ENCODE peak calls at places on chromosomes 4 and X, in nine cellular contexts. J, K, N, I, A, C, R, S and G are unnamed samples.

GRCh38 chr4:38157592-38157991 is 197.4 kb downstream of the PTTG2 start:
- DNase-seq in J (peak; percentile 61), K (no peak), N (no peak), I (no peak), A (no peak), C (no peak), R (no peak), S (no peak), G (no peak)

GRCh38 chr4:29390921-29391320 is 1329.2 kb upstream of the PCDH7 start:
- DNase-seq in J (no peak), K (no peak), N (no peak), I (no peak), A (no peak), C (no peak), R (no peak), S (no peak), G (no peak)

GRCh38 chr4:59571805-59572430 is 1628.2 kb upstream of the ADGRL3 start:
- DNase-seq in J (no peak), K (no peak), N (no peak), I (no peak), A (no peak), C (no peak), R (no peak), S (no peak), G (no peak)

GRCh38 chr4:53490965-53491622 is 100.2 kb downstream of the LNX1 start:
- DNase-seq in J (peak; percentile 41), K (no peak), N (no peak), I (no peak), A (no peak), C (no peak), R (no peak), S (no peak), G (no peak)

GRCh38 chr4:110412354-110412753 is 63.6 kb upstream of the ENPEP start:
- DNase-seq in J (no peak), K (no peak), N (no peak), I (no peak), A (no peak), C (no peak), R (no peak), S (no peak), G (no peak)

GRCh38 chr4:5220028-5220427 is 168.7 kb downstream of the STK32B start:
- DNase-seq in J (no peak), K (no peak), N (no peak), I (no peak), A (peak; percentile 7), C (no peak), R (no peak), S (no peak), G (no peak)

GRCh38 chrX:40298569-40298968 is 200.8 kb upstream of the BCOR start:
- DNase-seq in J (no peak), K (no peak), N (no peak), I (no peak), A (no peak), C (peak; percentile 75), R (no peak), S (no peak), G (no peak)

GRCh38 chr4:152074573-152074972 is 313.8 kb upstream of the GATB start:
- DNase-seq in J (no peak), K (no peak), N (no peak), I (no peak), A (no peak), C (no peak), R (no peak), S (no peak), G (no peak)

GRCh38 chr4:183797445-183798248 is 107.5 kb upstream of the STOX2 start:
- DNase-seq in J (no peak), K (no peak), N (no peak), I (no peak), A (peak; percentile 47), C (no peak), R (peak; percentile 83), S (no peak), G (no peak)

GRCh38 chr4:150973626-150974250 is 41.3 kb downstream of the LRBA start:
- DNase-seq in J (no peak), K (no peak), N (no peak), I (no peak), A (no peak), C (no peak), R (no peak), S (no peak), G (no peak)

GRCh38 chr4:39770471-39770870 is 72.5 kb downstream of the UBE2K start:
- DNase-seq in J (no peak), K (no peak), N (no peak), I (no peak), A (no peak), C (peak; percentile 67), R (peak; percentile 54), S (no peak), G (no peak)

GRCh38 chr4:37890501-37891220 is at the start of gene TBC1D1:
- DNase-seq in J (no peak), K (peak; percentile 53), N (no peak), I (peak; percentile 64), A (no peak), C (no peak), R (peak; percentile 91), S (peak; percentile 18), G (peak; percentile 29)

GRCh38 chr4:165779950-165780670 is 92.9 kb upstream of the TLL1 start:
- DNase-seq in J (no peak), K (no peak), N (no peak), I (no peak), A (no peak), C (no peak), R (no peak), S (no peak), G (no peak)

GRCh38 chr4:66351761-66352160 is 681.5 kb upstream of the EPHA5 start:
- DNase-seq in J (no peak), K (no peak), N (no peak), I (no peak), A (no peak), C (no peak), R (no peak), S (no peak), G (no peak)

GRCh38 chr4:1408418-1408817 is 2.2 kb upstream of the NKX1-1 start:
- DNase-seq in J (no peak), K (peak; percentile 33), N (no peak), I (no peak), A (no peak), C (no peak), R (no peak), S (no peak), G (no peak)
- TF ChIP-seq CTCF in J (no peak), K (no peak), N (no peak), I (no peak), A (no peak), C (no peak), R (no peak), S (no peak), G (no peak)

GRCh38 chrX:31268359-31268758 is 196.5 kb upstream of the FTHL17 start:
- DNase-seq in J (no peak), K (no peak), N (no peak), I (no peak), A (no peak), C (no peak), R (no peak), S (no peak), G (no peak)
- TF ChIP-seq CTCF in J (no peak), K (no peak), N (no peak), I (no peak), A (no peak), C (no peak), R (no peak), S (no peak), G (no peak)

GRCh38 chr4:1686440-1687036 is 2.4 kb upstream of the FAM53A start:
- DNase-seq in J (no peak), K (no peak), N (no peak), I (no peak), A (no peak), C (no peak), R (no peak), S (no peak), G (no peak)

GRCh38 chr4:1683903-1684755 is at the start of gene FAM53A:
- DNase-seq in J (peak; percentile 88), K (peak; percentile 85), N (peak; percentile 92), I (peak; percentile 82), A (peak; percentile 93), C (peak; percentile 97), R (peak; percentile 97), S (peak; percentile 95), G (peak; percentile 95)

GRCh38 chr4:1683371-1683902 is 676 bp downstream of the FAM53A start:
- DNase-seq in J (peak; percentile 38), K (no peak), N (peak; percentile 39), I (no peak), A (no peak), C (peak; percentile 75), R (no peak), S (no peak), G (no peak)

GRCh38 chr4:1684756-1685603 is 867 bp upstream of the FAM53A start:
- DNase-seq in J (no peak), K (no peak), N (no peak), I (no peak), A (no peak), C (no peak), R (no peak), S (no peak), G (no peak)

DNA sequence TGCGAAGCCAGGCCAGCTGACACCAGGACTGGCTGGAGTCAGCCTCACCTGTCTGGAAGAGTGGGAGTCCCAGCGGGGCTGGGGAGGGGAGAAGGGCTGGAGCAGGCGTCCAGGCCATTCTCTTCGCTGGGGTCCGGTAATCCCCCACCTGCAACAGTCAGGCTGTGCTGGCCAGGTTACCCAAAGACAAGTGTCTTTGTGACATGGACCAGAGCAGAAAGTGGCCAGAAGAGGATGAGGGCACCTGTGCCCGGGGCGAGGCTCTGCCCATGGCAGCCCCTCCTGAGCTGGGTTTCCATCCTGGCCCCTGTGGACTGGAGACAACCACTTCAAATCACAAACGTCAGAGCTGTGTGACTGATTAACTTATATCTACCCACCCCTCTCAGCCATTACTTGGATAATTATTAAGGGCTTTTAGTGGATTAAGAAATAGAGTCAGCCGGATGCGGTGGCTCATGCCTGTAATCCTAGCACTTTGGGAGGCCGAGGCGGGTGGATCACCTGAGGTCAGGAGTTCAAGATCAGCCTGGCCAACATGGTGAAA is 1.6 kb upstream of the FAM53A start:
- DNase-seq in J (no peak), K (no peak), N (no peak), I (no peak), A (no peak), C (no peak), R (no peak), S (no peak), G (no peak)
- TF ChIP-seq CTCF in J (no peak), K (no peak), N (no peak), I (no peak), A (no peak), C (no peak), R (no peak), S (no peak), G (no peak)

DNA sequence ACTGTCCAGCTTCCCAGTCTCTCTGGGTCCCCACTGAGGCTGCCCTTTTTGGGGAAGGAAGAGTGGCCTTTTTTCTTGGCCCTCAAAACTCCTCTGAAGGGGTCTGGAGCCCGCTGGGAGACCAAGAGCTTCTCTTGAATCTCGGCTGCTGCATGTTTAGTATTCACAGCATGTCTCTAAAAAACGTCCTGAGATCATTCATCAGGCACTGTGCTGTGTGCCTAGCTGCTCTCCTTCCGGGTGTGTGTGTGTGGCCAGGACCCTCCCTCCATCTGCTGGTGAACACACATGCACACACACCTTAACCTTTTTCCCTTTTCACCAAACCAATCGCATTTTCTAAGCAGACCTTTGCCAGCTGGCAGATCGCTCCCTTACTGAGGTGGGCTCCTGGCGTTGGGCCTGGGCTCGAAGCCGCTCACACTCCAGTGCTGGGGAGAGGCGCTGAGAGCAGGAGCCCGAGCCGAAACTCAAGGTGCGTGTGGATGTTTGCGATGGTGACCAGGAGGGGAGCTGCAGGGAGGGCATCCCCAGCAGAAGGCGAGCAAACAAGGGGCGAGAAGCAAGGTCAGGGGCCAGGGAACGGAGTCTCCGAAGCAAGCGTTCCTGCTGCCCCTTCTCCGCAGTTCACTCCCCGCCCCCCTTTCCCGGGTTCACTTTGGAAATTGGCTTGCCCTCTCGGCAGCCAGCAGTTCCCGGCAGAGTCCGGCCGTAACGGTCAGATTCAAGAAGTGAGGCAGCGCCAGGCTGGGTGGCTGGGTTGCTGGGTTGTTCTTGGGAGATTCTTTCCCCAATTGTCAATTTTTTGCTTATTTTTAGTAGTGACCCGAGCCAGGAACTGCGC is 605 bp upstream of the FRMPD3 start:
- DNase-seq in J (no peak), K (no peak), N (no peak), I (no peak), A (peak; percentile 8), C (no peak), R (peak; percentile 60), S (no peak), G (no peak)
- TF ChIP-seq CTCF in J (no peak), K (no peak), N (no peak), I (no peak), A (peak; percentile 32), C (peak; percentile 42), R (no peak), S (no peak), G (no peak)